ENCODE peak calls at places on chromosomes 16 and 17, in five cellular contexts. One of them, this sample, is unnamed.

GRCh38 chr17:3529817-3530741 is 27.5 kb downstream of the TRPV3 start:
- DNase-seq in activated T-cell treated with anti-CD3 and anti-CD28 coated beads, Interleukin-2, amount 50 U/mL, for 72 hours: no peak
- DNase-seq in lung: peak
- DNase-seq in EL: no peak
- DNase-seq in epithelial cell of esophagus: no peak
- DNase-seq in this sample: no peak

GRCh38 chr17:61461586-61461966 is 9.4 kb downstream of the TBX4 start:
- DNase-seq in activated T-cell treated with anti-CD3 and anti-CD28 coated beads, Interleukin-2, amount 50 U/mL, for 72 hours: no peak
- DNase-seq in lung: no peak
- DNase-seq in EL: no peak
- DNase-seq in epithelial cell of esophagus: no peak
- DNase-seq in this sample: no peak

GRCh38 chr16:28587386-28587785 is 9.5 kb downstream of the SULT1A2 start:
- DNase-seq in activated T-cell treated with anti-CD3 and anti-CD28 coated beads, Interleukin-2, amount 50 U/mL, for 72 hours: no peak
- DNase-seq in lung: no peak
- DNase-seq in EL: peak
- DNase-seq in epithelial cell of esophagus: peak
- DNase-seq in this sample: no peak

GRCh38 chr17:65121368-65121767 is 15.8 kb upstream of the RGS9 start:
- DNase-seq in activated T-cell treated with anti-CD3 and anti-CD28 coated beads, Interleukin-2, amount 50 U/mL, for 72 hours: no peak
- DNase-seq in lung: no peak
- DNase-seq in EL: no peak
- DNase-seq in epithelial cell of esophagus: no peak
- DNase-seq in this sample: no peak

GRCh38 chr17:45320349-45320930 is 3.6 kb upstream of the MAP3K14 start:
- DNase-seq in activated T-cell treated with anti-CD3 and anti-CD28 coated beads, Interleukin-2, amount 50 U/mL, for 72 hours: no peak
- DNase-seq in lung: no peak
- DNase-seq in EL: peak
- DNase-seq in epithelial cell of esophagus: no peak
- DNase-seq in this sample: no peak

GRCh38 chr17:39092672-39093250 is 58.7 kb downstream of the PLXDC1 start:
- DNase-seq in activated T-cell treated with anti-CD3 and anti-CD28 coated beads, Interleukin-2, amount 50 U/mL, for 72 hours: no peak
- DNase-seq in lung: no peak
- DNase-seq in EL: no peak
- DNase-seq in epithelial cell of esophagus: no peak
- DNase-seq in this sample: no peak

GRCh38 chr16:53087101-53087500 is 32.3 kb downstream of the CHD9 start:
- DNase-seq in activated T-cell treated with anti-CD3 and anti-CD28 coated beads, Interleukin-2, amount 50 U/mL, for 72 hours: no peak
- DNase-seq in lung: peak
- DNase-seq in EL: no peak
- DNase-seq in epithelial cell of esophagus: no peak
- DNase-seq in this sample: peak

GRCh38 chr16:50102046-50102756 is 36.4 kb downstream of the HEATR3 start:
- DNase-seq in activated T-cell treated with anti-CD3 and anti-CD28 coated beads, Interleukin-2, amount 50 U/mL, for 72 hours: peak
- DNase-seq in lung: no peak
- DNase-seq in EL: peak
- DNase-seq in epithelial cell of esophagus: peak
- DNase-seq in this sample: no peak

GRCh38 chr16:26569793-26570192 is 496.9 kb upstream of the C16orf82 start:
- DNase-seq in activated T-cell treated with anti-CD3 and anti-CD28 coated beads, Interleukin-2, amount 50 U/mL, for 72 hours: no peak
- DNase-seq in lung: no peak
- DNase-seq in EL: no peak
- DNase-seq in epithelial cell of esophagus: no peak
- DNase-seq in this sample: peak

GRCh38 chr17:49016775-49017463 is 19.7 kb downstream of the IGF2BP1 start:
- DNase-seq in activated T-cell treated with anti-CD3 and anti-CD28 coated beads, Interleukin-2, amount 50 U/mL, for 72 hours: no peak
- DNase-seq in lung: no peak
- DNase-seq in EL: peak
- DNase-seq in epithelial cell of esophagus: peak
- DNase-seq in this sample: no peak

GRCh38 chr16:71358464-71359031 is at the start of gene CALB2:
- DNase-seq in activated T-cell treated with anti-CD3 and anti-CD28 coated beads, Interleukin-2, amount 50 U/mL, for 72 hours: peak
- DNase-seq in lung: peak
- DNase-seq in EL: peak
- DNase-seq in epithelial cell of esophagus: peak
- DNase-seq in this sample: peak

GRCh38 chr17:5958850-5959249 is 111.3 kb upstream of the WSCD1 start:
- DNase-seq in activated T-cell treated with anti-CD3 and anti-CD28 coated beads, Interleukin-2, amount 50 U/mL, for 72 hours: no peak
- DNase-seq in lung: no peak
- DNase-seq in EL: no peak
- DNase-seq in epithelial cell of esophagus: no peak
- DNase-seq in this sample: no peak

GRCh38 chr17:78257810-78258322 is 26.4 kb downstream of the TMEM235 start:
- DNase-seq in activated T-cell treated with anti-CD3 and anti-CD28 coated beads, Interleukin-2, amount 50 U/mL, for 72 hours: peak
- DNase-seq in lung: no peak
- DNase-seq in EL: no peak
- DNase-seq in epithelial cell of esophagus: no peak
- DNase-seq in this sample: no peak

GRCh38 chr16:28494141-28494851 is at the start of gene APOBR:
- DNase-seq in activated T-cell treated with anti-CD3 and anti-CD28 coated beads, Interleukin-2, amount 50 U/mL, for 72 hours: peak
- DNase-seq in lung: peak
- DNase-seq in EL: no peak
- DNase-seq in epithelial cell of esophagus: no peak
- DNase-seq in this sample: no peak

This sample was measured in G401.